ENCODE peak calls at places on chromosome 15, in four cellular contexts. H, O, Q and W are unnamed samples.

GRCh38 chr15:92118162-92118935 is 264.8 kb downstream of the SLCO3A1 start:
- DNase-seq in H (no peak), Q (no peak), O (no peak), W (peak)

GRCh38 chr15:101399431-101399830 is 90.1 kb downstream of the PCSK6 start:
- DNase-seq in O (no peak), H (no peak), Q (no peak), W (no peak)

GRCh38 chr15:90594297-90594696 is 64.6 kb downstream of the CRTC3 start:
- DNase-seq in Q (peak), H (peak), O (no peak), W (peak)

GRCh38 chr15:56959318-56959648 is 40.8 kb downstream of the TCF12 start:
- DNase-seq in Q (no peak), O (no peak), H (no peak), W (no peak)

GRCh38 chr15:45319472-45320214 is 58.7 kb downstream of the GATM start:
- DNase-seq in H (no peak), O (no peak), Q (no peak), W (no peak)

GRCh38 chr15:90860942-90861675 is 7.3 kb upstream of the FURIN start:
- DNase-seq in Q (no peak), H (no peak), O (no peak), W (peak)

GRCh38 chr15:43527802-43528541 is 10.6 kb downstream of the MAP1A start:
- DNase-seq in Q (no peak), H (no peak), O (no peak), W (no peak)

GRCh38 chr15:90698629-90699028 is 18.5 kb upstream of the BLM start:
- DNase-seq in O (no peak), H (no peak), Q (no peak), W (no peak)

DNA sequence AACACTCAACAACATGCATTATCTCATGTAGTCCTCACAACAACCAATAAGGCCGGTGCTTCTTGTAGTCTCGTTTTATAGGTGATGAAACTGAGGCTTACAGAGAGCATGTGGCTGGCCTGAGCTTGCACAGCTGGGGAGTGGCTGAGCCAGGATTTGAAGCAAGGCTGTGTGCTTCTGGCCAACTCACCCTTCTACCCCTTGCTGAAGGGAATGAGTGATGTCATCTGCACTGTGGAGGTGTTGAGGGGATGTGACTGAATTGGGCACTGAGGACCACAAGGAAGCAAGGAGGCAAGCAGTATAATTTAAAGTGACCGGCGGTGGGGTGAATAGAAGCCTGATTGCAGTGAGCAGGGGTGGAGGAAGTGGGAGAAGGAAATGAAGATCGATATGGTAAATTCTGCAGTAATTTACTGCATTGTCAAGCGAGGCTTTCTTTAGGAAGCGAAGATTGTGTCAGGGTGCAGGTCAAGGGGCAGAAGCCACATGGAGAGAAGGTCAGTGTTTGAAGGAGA is 62.3 kb downstream of the MINAR1 start:
- DNase-seq in O (no peak), Q (no peak), H (no peak), W (no peak)
- H3K4me3 ChIP-seq in O (no peak), Q (no peak), H (no peak), W (no peak)

GRCh38 chr15:75349851-75350588 is 3.2 kb downstream of the NEIL1 start:
- DNase-seq in O (no peak), H (peak), Q (no peak), W (no peak)

GRCh38 chr15:75348563-75349350 is 1.9 kb downstream of the NEIL1 start:
- DNase-seq in O (no peak), Q (no peak), H (peak), W (no peak)

GRCh38 chr15:75348034-75348562 is 1.3 kb downstream of the NEIL1 start:
- DNase-seq in H (no peak), Q (no peak), O (no peak), W (no peak)

GRCh38 chr15:75346796-75347221 is at the start of gene NEIL1:
- DNase-seq in O (no peak), Q (no peak), H (peak), W (no peak)

DNA sequence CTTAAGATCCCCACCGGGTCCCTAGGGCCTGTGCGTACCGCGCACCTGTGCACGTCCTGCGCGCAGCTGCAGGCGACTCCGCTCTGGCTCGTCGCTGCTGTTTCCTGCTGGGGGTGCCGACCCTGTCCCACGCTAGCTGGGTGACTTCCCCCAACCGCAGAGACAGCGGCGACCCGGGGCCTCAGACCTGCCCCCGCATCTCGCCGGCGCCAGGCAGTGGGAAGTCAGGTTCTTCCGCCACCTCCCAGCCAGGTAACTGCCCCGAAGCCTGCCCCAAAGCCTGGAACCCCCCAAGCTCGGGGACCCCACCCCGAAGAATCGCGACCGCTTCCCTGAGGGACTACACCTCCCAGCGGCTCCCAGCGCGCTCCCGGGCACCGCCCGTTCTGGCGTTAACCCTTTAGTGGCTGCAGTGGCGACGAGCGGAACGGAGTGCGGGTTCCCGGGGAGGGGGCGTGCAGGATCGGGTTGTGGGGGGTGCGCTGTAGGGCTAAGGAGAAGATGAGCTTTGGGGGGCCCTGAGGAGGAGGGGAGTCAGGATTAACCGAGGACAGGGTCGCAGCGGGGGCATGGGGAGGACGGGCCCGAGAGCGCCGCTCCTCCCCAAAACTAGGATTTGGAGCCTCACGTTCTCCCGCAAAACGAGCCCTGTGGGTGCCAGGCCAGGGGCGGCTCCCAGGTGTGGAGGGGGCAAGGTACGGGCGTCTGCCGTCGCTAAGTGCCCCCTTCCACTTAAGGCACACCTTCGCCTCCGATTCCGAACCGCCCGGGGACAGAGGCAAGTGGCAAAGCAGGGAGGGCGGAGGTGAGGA is 589 bp downstream of the NEIL1 start:
- DNase-seq in O (no peak), H (peak), Q (peak), W (no peak)
- H3K4me3 ChIP-seq in O (peak), H (peak), Q (peak), W (peak)

GRCh38 chr15:70096975-70097336 is 761 bp downstream of the TLE3 start:
- DNase-seq in H (no peak), Q (no peak), O (no peak), W (no peak)
- H3K4me3 ChIP-seq in H (peak), Q (peak), O (peak), W (peak)

GRCh38 chr15:67862771-67863441 is 23.1 kb upstream of the RNU6-1 start:
- DNase-seq in Q (no peak), O (no peak), H (no peak), W (no peak)
- H3K4me3 ChIP-seq in Q (no peak), O (peak), H (peak), W (no peak)

GRCh38 chr15:64772964-64773363 is 2.4 kb downstream of the RBPMS2 start:
- DNase-seq in H (no peak), Q (no peak), O (no peak), W (no peak)
- H3K4me3 ChIP-seq in H (no peak), Q (no peak), O (no peak), W (no peak)

DNA sequence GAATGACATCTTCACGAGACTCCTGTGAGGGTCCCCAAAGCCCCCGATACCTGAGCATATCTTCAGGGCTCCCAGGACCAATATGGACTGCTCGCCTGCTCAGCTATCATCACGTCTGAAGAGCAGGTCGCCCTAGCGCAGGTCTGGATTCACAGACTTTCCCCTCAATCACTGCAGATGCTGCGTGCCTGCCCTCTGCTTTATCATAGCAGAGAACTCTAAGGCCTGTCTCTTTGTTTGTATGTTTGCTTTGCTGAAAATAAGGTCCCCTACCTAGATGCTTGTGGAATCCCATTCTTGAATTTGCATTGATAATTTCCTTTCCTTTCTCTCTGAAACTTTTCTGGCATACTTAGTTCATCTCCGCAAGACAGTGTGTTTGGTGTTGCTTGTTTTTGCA is 140.3 kb upstream of the NSMCE3 start:
- DNase-seq in O (no peak), H (no peak), Q (no peak), W (no peak)
- H3K4me3 ChIP-seq in O (no peak), H (no peak), Q (no peak), W (no peak)

GRCh38 chr15:98860647-98861041 is 146.9 kb downstream of the PGPEP1L start:
- DNase-seq in Q (no peak), H (no peak), O (no peak), W (no peak)
- H3K4me3 ChIP-seq in Q (no peak), H (no peak), O (no peak), W (no peak)

GRCh38 chr15:65287515-65287845 is 797 bp upstream of the PARP16 start:
- DNase-seq in Q (no peak), H (no peak), O (no peak), W (no peak)
- H3K4me3 ChIP-seq in Q (no peak), H (no peak), O (no peak), W (peak)

DNA sequence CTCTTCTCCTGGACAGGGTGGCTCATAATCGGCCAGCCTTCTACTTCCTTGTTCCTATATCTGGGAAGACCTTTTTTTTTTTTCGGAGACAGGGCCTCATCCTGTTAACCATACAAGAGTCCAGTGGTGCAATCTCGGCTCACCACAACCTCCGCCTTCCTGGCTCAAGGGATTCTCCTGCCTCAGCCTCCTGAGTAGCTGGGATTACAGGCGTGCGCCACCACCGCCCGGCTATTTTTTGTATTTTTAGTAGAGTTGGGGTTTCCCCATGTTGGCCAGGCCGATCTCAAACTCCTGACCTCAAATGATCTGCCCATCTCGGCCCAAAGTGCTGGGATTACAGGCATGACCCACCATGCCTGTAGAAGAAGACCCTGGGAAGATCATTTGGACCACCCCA is 4.5 kb downstream of the PLEKHO2 start:
- DNase-seq in Q (no peak), H (no peak), O (no peak), W (no peak)
- H3K4me3 ChIP-seq in Q (no peak), H (no peak), O (no peak), W (no peak)

DNA sequence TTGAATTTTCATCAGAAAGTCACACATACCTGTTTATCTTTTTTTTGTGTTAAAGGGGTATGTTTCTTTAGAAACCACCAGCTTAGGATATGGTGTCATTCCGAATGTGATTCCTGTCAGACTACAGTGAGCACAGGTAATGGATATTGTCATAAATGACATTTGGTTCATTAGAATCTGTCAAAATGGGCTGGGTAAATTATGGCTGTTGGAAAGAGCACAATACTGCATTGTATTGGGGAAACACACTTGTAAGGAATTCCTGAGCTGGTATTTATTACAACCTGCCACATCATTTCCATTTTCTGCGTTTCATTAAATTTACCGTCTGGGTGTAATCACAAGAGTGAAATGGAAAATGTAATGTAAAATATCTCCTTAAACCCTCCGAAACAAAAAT is 78.8 kb downstream of the ADAMTSL3 start:
- DNase-seq in O (no peak), H (no peak), Q (no peak), W (no peak)
- H3K4me3 ChIP-seq in O (no peak), H (no peak), Q (no peak), W (no peak)